ENCODE peak calls at places on chromosomes 4 and X, in nine cellular contexts. Y, U, G, R, W, X, B, E and D are unnamed samples.

GRCh38 chr4:61210186-61210939 is 10.2 kb downstream of the ADGRL3 start:
- DNase-seq in R (no peak), B (no peak), W (no peak), E (no peak), Y (no peak), G (peak; percentile 73), U (no peak), X (no peak), D (no peak)

GRCh38 chrX:12567857-12568256 is 223.4 kb upstream of the PRPS2 start:
- DNase-seq in U (no peak), B (no peak), R (no peak), E (peak; percentile 13), X (peak; percentile 9), W (no peak), G (peak; percentile 15), Y (no peak), D (no peak)

GRCh38 chr4:173301518-173302201 is 32.5 kb downstream of the HMGB2 start:
- DNase-seq in Y (no peak), G (peak; percentile 63), W (no peak), B (no peak), X (peak; percentile 38), U (no peak), R (no peak), E (peak; percentile 66), D (no peak)

GRCh38 chr4:100489316-100489715 is 28.5 kb downstream of the EMCN start:
- DNase-seq in E (peak; percentile 19), B (no peak), Y (no peak), W (no peak), X (no peak), U (no peak), G (no peak), R (no peak), D (no peak)

GRCh38 chrX:48831909-48832291 is 3.5 kb downstream of the PCSK1N start:
- DNase-seq in W (no peak), X (no peak), U (no peak), B (no peak), Y (no peak), E (no peak), R (no peak), G (peak; percentile 68), D (no peak)

GRCh38 chrX:19964017-19964710 is 26.7 kb downstream of the BCLAF3 start:
- DNase-seq in R (no peak), E (no peak), U (no peak), B (no peak), X (no peak), W (no peak), G (no peak), Y (no peak), D (peak; percentile 13)

GRCh38 chr4:116070283-116070682 is 956.9 kb upstream of the NDST4 start:
- DNase-seq in R (no peak), Y (no peak), E (no peak), G (no peak), B (no peak), U (no peak), X (no peak), W (no peak), D (peak; percentile 42)

GRCh38 chrX:68997461-68997860 is 167.8 kb downstream of the PJA1 start:
- DNase-seq in U (no peak), B (no peak), W (no peak), Y (no peak), E (peak; percentile 22), X (peak; percentile 57), R (no peak), G (no peak), D (no peak)

DNA sequence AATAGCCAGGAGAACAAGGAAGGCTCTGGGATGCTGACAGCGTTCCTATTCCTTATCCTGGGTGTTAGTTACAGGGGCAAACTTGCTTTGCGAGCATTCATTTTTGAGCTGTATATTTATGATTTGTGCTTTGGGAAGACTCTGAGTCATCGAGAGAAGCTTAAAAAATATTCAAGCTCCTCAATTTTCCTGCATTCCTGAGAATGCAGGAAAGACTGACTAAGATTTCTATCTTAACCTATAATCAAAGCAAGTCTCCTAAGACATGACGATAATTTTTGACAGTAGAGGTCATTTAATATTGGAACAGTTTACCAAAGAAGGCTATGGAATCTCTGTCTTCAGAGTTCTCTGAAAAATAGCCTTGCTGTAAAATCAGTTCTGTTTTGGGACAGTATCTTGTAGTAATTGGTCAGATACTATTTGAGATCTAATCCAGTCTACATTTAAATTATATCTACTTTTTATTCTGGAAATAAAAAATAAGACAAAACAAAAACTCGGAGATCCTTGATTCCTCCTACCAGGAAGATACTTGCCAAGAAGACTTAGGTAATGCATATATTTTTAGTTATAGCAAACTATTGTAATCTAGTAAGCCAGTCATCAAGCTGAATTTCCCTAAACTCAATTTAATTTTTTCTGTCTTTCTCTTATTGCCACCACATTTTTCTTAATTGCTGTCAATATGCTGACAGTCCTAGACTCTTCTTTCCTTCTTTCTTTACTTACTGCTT is 31.7 kb downstream of the BBS12 start:
- DNase-seq in U (no peak), X (peak; percentile 72), B (no peak), E (peak; percentile 75), W (no peak), G (no peak), R (no peak), Y (no peak), D (peak; percentile 53)
- H3K27ac ChIP-seq in U (no peak overlapping the region), X (peak overlapping the region; percentile 58), B (no peak overlapping the region), E (peak overlapping the region; percentile 89), W (no peak overlapping the region), G (no peak overlapping the region), R (no peak overlapping the region), Y (no peak overlapping the region), D (no peak overlapping the region)

GRCh38 chr4:180153587-180153986 is 2089.6 kb upstream of the TENM3 start:
- DNase-seq in U (no peak), Y (no peak), G (no peak), E (no peak), X (no peak), B (no peak), R (no peak), W (no peak), D (no peak)

GRCh38 chr4:180150818-180151217 is 2092.4 kb upstream of the TENM3 start:
- DNase-seq in Y (no peak), G (peak; percentile 48), E (peak; percentile 12), X (no peak), R (no peak), B (no peak), U (no peak), W (no peak), D (peak; percentile 10)

GRCh38 chr4:180152831-180153230 is 2090.4 kb upstream of the TENM3 start:
- DNase-seq in R (no peak), E (no peak), B (no peak), X (no peak), G (no peak), U (no peak), Y (no peak), W (no peak), D (no peak)

DNA sequence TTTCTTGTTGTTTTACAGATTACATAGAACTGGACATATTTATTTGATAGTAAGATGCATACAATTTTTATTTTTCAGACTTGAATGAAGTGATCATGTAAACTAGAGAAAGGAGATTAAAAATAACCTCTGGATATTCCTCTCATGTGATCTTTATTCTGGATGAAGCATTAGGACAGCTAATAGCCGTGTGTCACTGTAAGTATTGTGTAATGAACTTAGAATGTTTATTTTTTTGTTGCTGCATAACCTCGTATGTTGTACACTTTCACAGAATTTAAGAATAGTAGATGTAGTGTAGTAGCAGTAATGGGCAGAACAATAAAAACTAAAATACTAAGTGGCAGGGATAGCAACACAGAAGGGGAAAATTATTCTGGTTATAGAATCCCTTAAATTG is 2094.5 kb upstream of the TENM3 start:
- DNase-seq in B (no peak), G (no peak), R (no peak), W (no peak), X (no peak), E (peak; percentile 20), Y (no peak), U (no peak), D (no peak)
- H3K27ac ChIP-seq in B (no peak overlapping the region), G (no peak overlapping the region), R (no peak overlapping the region), W (no peak overlapping the region), X (no peak overlapping the region), E (no peak overlapping the region), Y (no peak overlapping the region), U (no peak overlapping the region), D (no peak overlapping the region)

GRCh38 chr4:113433116-113433515 is 328.4 kb downstream of the CAMK2D start:
- DNase-seq in Y (no peak), G (no peak), R (no peak), B (no peak), W (no peak), U (no peak), E (no peak), X (no peak), D (no peak)

GRCh38 chr4:113433536-113434246 is 327.8 kb downstream of the CAMK2D start:
- DNase-seq in X (no peak), Y (no peak), U (no peak), W (no peak), G (no peak), E (no peak), R (no peak), B (no peak), D (no peak)

GRCh38 chr4:113436360-113436759 is 325.2 kb downstream of the CAMK2D start:
- DNase-seq in Y (no peak), U (no peak), G (no peak), E (peak; percentile 70), B (no peak), R (no peak), X (peak; percentile 93), W (no peak), D (no peak)

GRCh38 chr4:113435893-113436292 is 325.6 kb downstream of the CAMK2D start:
- DNase-seq in Y (no peak), G (peak; percentile 48), W (no peak), U (no peak), R (peak; percentile 16), B (no peak), X (peak; percentile 94), E (peak; percentile 75), D (peak; percentile 91)

DNA sequence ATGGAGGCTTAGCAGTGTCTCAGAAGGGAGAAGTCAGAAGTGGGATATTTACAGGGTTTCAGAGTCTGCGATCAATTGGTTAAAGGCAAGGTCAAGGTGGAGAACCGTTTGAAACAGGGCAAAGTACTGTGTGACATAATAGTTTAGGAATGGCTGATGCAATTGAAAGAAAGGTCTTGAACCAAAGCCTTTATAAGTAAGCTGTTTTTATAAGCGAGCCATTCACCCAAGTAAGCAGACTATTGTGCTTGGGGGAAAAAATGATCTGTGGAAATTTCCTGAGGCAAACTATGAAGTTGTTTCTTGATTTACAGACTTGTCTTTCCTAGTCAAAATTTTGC is 327.3 kb downstream of the CAMK2D start:
- DNase-seq in B (no peak), E (peak; percentile 39), G (no peak), U (no peak), W (no peak), R (no peak), X (peak; percentile 41), Y (no peak), D (no peak)
- H3K27ac ChIP-seq in B (no peak overlapping the region), E (no peak overlapping the region), G (no peak overlapping the region), U (no peak overlapping the region), W (no peak overlapping the region), R (no peak overlapping the region), X (no peak overlapping the region), Y (no peak overlapping the region), D (no peak overlapping the region)

DNA sequence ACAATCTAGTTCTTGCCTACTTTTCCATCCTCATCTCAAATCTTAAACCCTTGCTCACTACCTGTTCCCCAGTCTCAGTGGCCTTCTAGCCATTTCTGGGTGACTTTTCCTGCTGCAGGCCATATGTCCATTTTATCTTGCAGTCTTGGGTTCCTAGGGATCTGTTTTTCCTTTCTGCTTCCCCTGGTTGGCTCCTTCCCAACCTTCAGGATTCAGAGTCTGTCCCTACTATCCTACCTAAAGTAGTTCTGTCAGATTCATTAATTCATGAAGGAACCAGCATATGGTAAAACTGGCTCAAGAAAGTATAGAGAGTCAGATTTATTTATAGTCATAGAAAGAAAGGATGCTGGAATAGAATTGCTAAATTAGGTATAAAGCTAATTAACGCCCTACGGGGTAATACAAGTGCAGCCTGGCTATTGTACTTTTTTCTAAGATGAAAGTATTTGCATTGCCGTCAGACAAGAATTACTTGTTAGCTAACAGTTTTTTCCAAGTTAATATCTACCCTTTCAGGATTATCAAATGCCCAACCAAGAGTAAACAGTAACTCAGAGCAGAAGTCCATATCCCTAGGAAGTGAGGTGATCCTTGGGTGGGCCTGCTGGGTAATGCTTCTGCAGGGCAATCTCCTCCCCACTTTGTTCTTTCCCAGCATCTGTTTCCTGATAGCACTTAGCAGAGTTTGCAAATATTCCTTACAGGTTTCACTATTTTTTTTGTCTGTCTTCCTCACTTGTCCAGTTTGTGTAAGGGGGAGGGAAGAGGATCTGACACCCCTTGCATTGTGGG is 63.6 kb downstream of the REPS2 start:
- DNase-seq in X (peak; percentile 25), E (no peak), R (no peak), U (peak; percentile 26), W (no peak), Y (no peak), B (no peak), G (no peak), D (no peak)
- H3K27ac ChIP-seq in X (no peak overlapping the region), E (no peak overlapping the region), R (no peak overlapping the region), U (peak overlapping the region; percentile 63), W (no peak overlapping the region), Y (no peak overlapping the region), B (no peak overlapping the region), G (no peak overlapping the region), D (no peak overlapping the region)